ENCODE peak calls at places on chromosomes 7 and 10, in seven cellular contexts. E, H, B, V, S, C and W are unnamed samples.
A peak's percentile ranks its signal among the peaks of the same experiment; 100 is the strongest.

GRCh38 chr10:126063353-126063791 is 167.0 kb downstream of the FANK1 start:
- DNase-seq in E (no peak), H (peak; percentile 72), B (no peak), V (no peak), S (peak; percentile 83), C (no peak), W (peak; percentile 86)

GRCh38 chr10:133264455-133264854 is 12.2 kb downstream of the ADAM8 start:
- DNase-seq in E (no peak), H (no peak), B (no peak), V (no peak), S (no peak), C (no peak), W (no peak)

GRCh38 chr10:7890802-7891201 is 72.5 kb downstream of the TAF3 start:
- DNase-seq in E (no peak), H (no peak), B (no peak), V (no peak), S (no peak), C (no peak), W (no peak)

GRCh38 chr10:52450743-52451142 is 136.7 kb downstream of the DKK1 start:
- DNase-seq in E (no peak), H (no peak), B (no peak), V (no peak), S (no peak), C (no peak), W (no peak)

GRCh38 chr10:15313844-15314243 is 57.2 kb downstream of the FAM171A1 start:
- DNase-seq in E (peak; percentile 13), H (no peak), B (no peak), V (no peak), S (no peak), C (no peak), W (no peak)

GRCh38 chr10:20963721-20964595 is 66.8 kb upstream of the NEBL start:
- DNase-seq in E (no peak), H (no peak), B (no peak), V (no peak), S (no peak), C (no peak), W (no peak)

GRCh38 chr10:71467161-71467560 is 70.4 kb downstream of the CDH23 start:
- DNase-seq in E (no peak), H (no peak), B (no peak), V (no peak), S (no peak), C (no peak), W (no peak)

GRCh38 chr7:91280604-91281003 is 16.4 kb downstream of the FZD1 start:
- DNase-seq in E (no peak), H (no peak), B (no peak), V (no peak), S (no peak), C (no peak), W (no peak)

GRCh38 chr7:148500978-148501377 is 89.6 kb upstream of the C7orf33 start:
- DNase-seq in E (no peak), H (no peak), B (no peak), V (no peak), S (no peak), C (no peak), W (no peak)

GRCh38 chr7:2037805-2038635 is 194.7 kb downstream of the MAD1L1 start:
- DNase-seq in E (no peak), H (peak; percentile 29), B (no peak), V (peak; percentile 68), S (no peak), C (no peak), W (peak; percentile 37)

GRCh38 chr7:122535086-122535485 is 163.8 kb downstream of the RNF133 start:
- DNase-seq in E (no peak), H (no peak), B (no peak), V (no peak), S (no peak), C (no peak), W (no peak)

GRCh38 chr10:106535304-106535964 is 629.1 kb downstream of the SORCS1 start:
- DNase-seq in E (no peak), H (no peak), B (no peak), V (no peak), S (no peak), C (no peak), W (no peak)

GRCh38 chr7:16804674-16805439 is at the start of gene AGR2:
- DNase-seq in E (peak; percentile 92), H (no peak), B (no peak), V (no peak), S (no peak), C (no peak), W (no peak)